ENCODE peak calls at places on chromosomes 7 and 10, in six cellular contexts. Z, I, F, L, J and Y are unnamed samples.
A peak's percentile ranks its signal among the peaks of the same experiment; 100 is the strongest.

GRCh38 chr10:97361050-97361901 is 26.7 kb upstream of the FRAT2 start:
- DNase-seq in L (no peak), I (peak; percentile 7), Z (no peak), F (no peak), J (no peak), Y (no peak)

GRCh38 chr7:46571996-46572395 is 650.9 kb upstream of the IGFBP3 start:
- DNase-seq in Z (no peak), L (peak; percentile 35), I (no peak), F (no peak), J (no peak), Y (no peak)

GRCh38 chr7:121562274-121562673 is 166.2 kb upstream of the FAM3C start:
- DNase-seq in L (no peak), F (peak; percentile 54), Z (no peak), J (no peak), I (peak; percentile 24), Y (no peak)

GRCh38 chr7:110595694-110596093 is 495.2 kb upstream of the LRRN3 start:
- DNase-seq in F (no peak), J (no peak), Z (no peak), L (no peak), I (no peak), Y (no peak)

GRCh38 chr10:81179805-81180452 is 642.2 kb downstream of the SH2D4B start:
- DNase-seq in I (peak; percentile 2), Z (peak; percentile 31), L (peak; percentile 59), J (no peak), F (peak; percentile 78), Y (peak; percentile 9)

GRCh38 chr7:132218876-132219275 is 357.4 kb downstream of the PLXNA4 start:
- DNase-seq in L (no peak), I (no peak), F (no peak), J (no peak), Z (no peak), Y (no peak)

GRCh38 chr7:122492007-122492406 is 187.5 kb upstream of the FEZF1 start:
- DNase-seq in J (no peak), F (no peak), L (no peak), I (no peak), Z (no peak), Y (no peak)

GRCh38 chr7:107147464-107148214 is 21.2 kb upstream of the HBP1 start:
- DNase-seq in J (no peak), Z (no peak), I (peak; percentile 47), F (peak; percentile 48), L (peak; percentile 60), Y (no peak)

GRCh38 chr7:90693939-90694338 is 97.8 kb downstream of the CDK14 start:
- DNase-seq in F (no peak), I (no peak), L (no peak), J (no peak), Z (no peak), Y (no peak)

GRCh38 chr7:41955475-41956243 is 252.8 kb upstream of the INHBA start:
- DNase-seq in L (peak; percentile 95), J (peak; percentile 66), F (peak; percentile 98), Z (peak; percentile 76), I (peak; percentile 99), Y (peak; percentile 59)

DNA sequence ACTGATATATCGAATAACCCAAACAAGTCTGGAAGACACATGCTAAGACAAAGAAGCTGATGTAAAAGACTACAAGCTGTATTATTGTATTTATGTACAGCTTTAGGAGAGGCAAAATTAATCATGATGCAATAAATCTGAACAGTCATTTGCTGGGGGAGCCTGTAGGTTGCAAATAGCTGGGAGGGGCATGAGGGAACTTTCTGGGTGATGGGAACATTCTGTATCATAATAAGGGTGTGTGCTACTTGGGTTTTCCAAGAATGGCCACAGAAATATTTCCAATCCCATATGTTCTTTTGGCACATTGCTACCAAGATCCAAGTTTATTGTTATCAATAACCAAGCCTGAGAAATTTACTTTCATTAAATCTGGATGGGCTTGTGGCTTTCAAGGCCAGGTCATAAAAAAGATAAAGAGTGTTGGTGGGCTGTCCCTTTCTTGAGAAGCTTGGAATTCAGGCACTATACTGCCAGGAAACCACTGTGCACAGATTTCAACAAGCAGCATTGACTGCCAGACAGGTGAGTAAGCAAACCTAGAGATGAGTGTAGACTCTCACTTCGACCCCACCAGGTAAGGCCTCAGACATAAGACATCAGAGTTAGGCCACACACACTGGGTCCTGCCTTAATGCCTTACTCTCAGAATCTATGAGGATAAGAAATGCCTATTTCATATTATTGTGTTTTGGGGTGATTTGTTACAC is 629.7 kb upstream of the FZD8 start:
- DNase-seq in I (no peak), F (no peak), L (no peak), Z (no peak), J (no peak), Y (no peak)
- H2BK120ac ChIP-seq in I (no peak overlapping the region), F (no peak overlapping the region), L (no peak overlapping the region), Z (no peak overlapping the region), J (no peak overlapping the region), Y (no peak overlapping the region)

GRCh38 chr10:86647773-86648705 is 6.3 kb upstream of the OPN4 start:
- DNase-seq in F (no peak), I (no peak), Z (no peak), J (peak; percentile 42), L (peak; percentile 60), Y (no peak)
- H3K9ac ChIP-seq in F (no peak overlapping the region), I (no peak overlapping the region), Z (no peak overlapping the region), J (no peak overlapping the region), L (no peak overlapping the region), Y (peak overlapping the region; percentile 35)

DNA sequence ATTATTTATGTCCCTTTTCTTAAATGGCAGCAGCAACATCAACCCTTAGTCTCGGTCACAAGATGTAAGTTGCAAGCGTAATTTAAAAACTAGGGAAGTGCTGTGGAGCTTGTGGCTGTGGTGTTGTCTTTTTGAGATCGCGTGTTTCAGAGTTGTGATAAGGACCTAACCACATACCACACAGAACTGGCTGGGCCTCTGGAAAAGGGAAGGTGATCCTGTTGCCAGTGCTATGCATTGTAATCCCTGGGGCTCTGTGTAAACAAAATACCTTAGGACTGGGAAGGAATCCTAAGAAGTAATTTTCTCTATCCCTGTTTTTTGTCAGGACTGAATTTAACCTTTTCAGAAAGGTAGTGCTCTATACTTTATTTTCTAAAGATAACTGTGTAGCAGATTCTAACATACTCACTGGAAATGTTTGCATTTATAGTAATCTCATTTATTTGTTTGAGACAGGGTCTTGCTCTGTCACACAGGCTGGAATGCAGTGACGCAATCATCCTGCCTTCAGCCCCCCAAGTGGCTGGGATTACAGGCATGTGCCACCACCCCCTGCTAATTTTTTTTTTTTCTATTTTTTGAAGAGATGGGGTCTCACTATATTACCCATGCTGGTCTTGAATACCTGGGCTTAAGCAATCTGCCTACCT is 60.4 kb downstream of the INPP5F start:
- DNase-seq in Z (peak; percentile 65), L (peak; percentile 81), I (peak; percentile 78), J (no peak), F (peak; percentile 99), Y (peak; percentile 37)
- H3K4me1 ChIP-seq in Z (peaks cover 3% of the 10 kb centered on the region), L (peaks cover 2% of the 10 kb centered on the region), I (peaks cover 4% of the 10 kb centered on the region), J (peaks cover 7% of the 10 kb centered on the region), F (peaks cover 7% of the 10 kb centered on the region), Y (peaks cover 9% of the 10 kb centered on the region)

DNA sequence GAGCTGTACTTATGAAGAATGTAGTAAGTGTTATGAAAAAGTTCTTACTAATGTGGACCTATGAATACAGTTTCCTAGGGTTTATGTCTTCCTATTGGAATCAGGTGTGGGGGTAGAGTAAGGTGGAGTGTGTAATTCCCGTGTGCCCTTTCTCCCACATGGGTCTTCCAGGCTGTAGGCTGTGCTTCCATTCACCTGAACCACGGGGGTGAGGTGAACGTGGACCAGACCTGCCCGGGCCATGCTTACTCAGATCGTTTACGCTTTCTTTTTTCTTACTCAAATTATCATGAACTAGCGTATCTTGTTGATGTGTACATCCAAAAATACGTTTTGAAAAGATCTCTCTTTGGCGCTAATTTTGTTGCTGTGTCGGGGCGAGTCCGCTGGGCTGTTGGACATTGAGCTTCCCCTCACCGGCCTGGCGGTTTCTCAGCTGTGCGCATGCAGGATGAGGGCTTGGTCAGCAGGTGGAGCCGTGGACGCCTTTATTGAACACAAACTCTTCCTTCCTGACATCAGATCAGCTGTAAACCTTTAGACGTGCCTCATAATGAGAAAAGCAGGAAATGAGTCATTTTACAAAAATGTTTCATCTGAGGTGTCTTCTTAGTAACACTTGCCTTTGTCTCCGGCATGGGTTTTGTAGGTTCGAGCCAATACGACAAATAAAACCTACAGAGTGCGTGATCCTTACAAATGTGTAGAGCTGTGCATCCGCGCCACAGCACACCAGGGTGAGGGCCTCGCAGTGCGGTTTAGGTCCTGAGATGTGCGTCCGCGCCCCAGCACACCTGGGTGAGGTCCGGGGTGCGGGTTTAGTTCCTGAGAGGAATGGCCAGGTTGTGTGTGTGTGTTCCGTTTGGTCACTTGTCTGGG is 53.8 kb downstream of the WDR37 start:
- DNase-seq in L (peak; percentile 88), I (peak; percentile 87), J (peak; percentile 81), Z (peak; percentile 83), F (peak; percentile 97), Y (peak; percentile 53)
- H2BK120ac ChIP-seq in L (no peak overlapping the region), I (peak overlapping the region; percentile 2), J (no peak overlapping the region), Z (no peak overlapping the region), F (no peak overlapping the region), Y (peak overlapping the region; percentile 4)

GRCh38 chr7:108623220-108623619 is 53.5 kb downstream of the DNAJB9 start:
- DNase-seq in I (no peak), Z (no peak), L (no peak), J (no peak), F (no peak), Y (no peak)
- H3K9ac ChIP-seq in I (no peak overlapping the region), Z (no peak overlapping the region), L (no peak overlapping the region), J (no peak overlapping the region), F (no peak overlapping the region), Y (no peak overlapping the region)